ENCODE peak calls at places on chromosomes 12 and 14, in five cellular contexts. Y is T-helper 1 cell; W is NCI-H1092; X is NCI-H146; G is stimulated activated CD8-positive, alpha-beta memory T cell treated with anti-CD3 and anti-CD28 coated beads, Interleukin-4, amount 100 ng/mL, for 1 hour. E is an unnamed sample.

GRCh38 chr12:127712561-127712960 is 554.4 kb upstream of the TMEM132C start:
- DNase-seq in Y (no peak), W (no peak), X (no peak), G (no peak), E (no peak)

GRCh38 chr14:95409472-95410307 is 90.0 kb upstream of the CLMN start:
- DNase-seq in Y (no peak), W (no peak), X (peak), G (no peak), E (no peak)

GRCh38 chr14:67319142-67319541 is 40.5 kb downstream of the ATP6V1D start:
- DNase-seq in Y (no peak), W (no peak), X (no peak), G (no peak), E (no peak)

GRCh38 chr12:99979471-99979870 is 5.3 kb downstream of the ANKS1B start:
- DNase-seq in Y (no peak), W (no peak), X (no peak), G (no peak), E (no peak)

GRCh38 chr12:197911-198695 is 15.9 kb downstream of the SLC6A12 start:
- DNase-seq in Y (no peak), W (no peak), X (no peak), G (no peak), E (no peak)

GRCh38 chr14:30193791-30194407 is 266.3 kb upstream of the PRKD1 start:
- DNase-seq in Y (no peak), W (no peak), X (no peak), G (no peak), E (no peak)

GRCh38 chr12:107634530-107634929 is 51.1 kb upstream of the PWP1 start:
- DNase-seq in Y (no peak), W (no peak), X (no peak), G (no peak), E (no peak)

GRCh38 chr14:68668028-68668427 is 124.8 kb downstream of the ZFP36L1 start:
- DNase-seq in Y (no peak), W (no peak), X (no peak), G (no peak), E (no peak)

GRCh38 chr12:102741196-102741595 is 175.8 kb downstream of the PAH start:
- DNase-seq in Y (no peak), W (no peak), X (no peak), G (no peak), E (no peak)

GRCh38 chr14:100737526-100737925 is 10.8 kb downstream of the DLK1 start:
- DNase-seq in Y (no peak), W (no peak), X (no peak), G (no peak), E (no peak)

GRCh38 chr12:795305-795704 is 42.9 kb downstream of the WNK1 start:
- DNase-seq in Y (no peak), W (no peak), X (no peak), G (no peak), E (peak)

GRCh38 chr12:103819892-103820291 is 21.1 kb downstream of the NT5DC3 start:
- DNase-seq in Y (no peak), W (no peak), X (no peak), G (no peak), E (no peak)

E was measured in activated T-helper 2 cell treated with anti-CD3 and anti-CD28 coated beads, Interferon-gamma antibody, Interleukin-2, Interleukin-4, amounts not matched to agents 10 μg/mL and 5 μg/mL and 100 μg/mL, durations not matched to agents 14 hours and 24 hours and 36 hours.